ENCODE peak calls at places on chromosomes 6 and 20, in nine cellular contexts. One of them, this sample, is unnamed.

GRCh38 chr20:60627751-60628565 is 624.1 kb upstream of the CDH4 start:
- DNase-seq in stimulated activated CD8-positive, alpha-beta memory T cell treated with anti-CD3 and anti-CD28 coated beads, Interleukin-2, amount 100 ng/mL, for 1 hour: no peak
- DNase-seq in tibial artery: no peak
- DNase-seq in posterior vena cava: no peak
- DNase-seq in A172: no peak
- DNase-seq in Daoy: no peak
- DNase-seq in D721Med: no peak
- DNase-seq in NCI-H2081: no peak
- DNase-seq in caudate nucleus: no peak
- DNase-seq in this sample: no peak

GRCh38 chr20:1783245-1783644 is 112.0 kb upstream of the SIRPA start:
- DNase-seq in NCI-H2081: no peak
- DNase-seq in posterior vena cava: no peak
- DNase-seq in Daoy: no peak
- DNase-seq in tibial artery: no peak
- DNase-seq in A172: no peak
- DNase-seq in caudate nucleus: no peak
- DNase-seq in D721Med: no peak
- DNase-seq in stimulated activated CD8-positive, alpha-beta memory T cell treated with anti-CD3 and anti-CD28 coated beads, Interleukin-2, amount 100 ng/mL, for 1 hour: no peak
- DNase-seq in this sample: no peak

GRCh38 chr20:55094353-55094861 is 619.0 kb downstream of the DOK5 start:
- DNase-seq in caudate nucleus: no peak
- DNase-seq in stimulated activated CD8-positive, alpha-beta memory T cell treated with anti-CD3 and anti-CD28 coated beads, Interleukin-2, amount 100 ng/mL, for 1 hour: no peak
- DNase-seq in tibial artery: no peak
- DNase-seq in NCI-H2081: no peak
- DNase-seq in Daoy: no peak
- DNase-seq in posterior vena cava: no peak
- DNase-seq in A172: no peak
- DNase-seq in D721Med: no peak
- DNase-seq in this sample: no peak

GRCh38 chr6:149896491-149896890 is 1.4 kb downstream of the RAET1E start:
- DNase-seq in A172: peak
- DNase-seq in Daoy: peak
- DNase-seq in posterior vena cava: no peak
- DNase-seq in stimulated activated CD8-positive, alpha-beta memory T cell treated with anti-CD3 and anti-CD28 coated beads, Interleukin-2, amount 100 ng/mL, for 1 hour: no peak
- DNase-seq in D721Med: no peak
- DNase-seq in NCI-H2081: no peak
- DNase-seq in tibial artery: peak
- DNase-seq in caudate nucleus: no peak
- DNase-seq in this sample: peak

GRCh38 chr6:47302043-47302442 is 7.7 kb downstream of the TNFRSF21 start:
- DNase-seq in caudate nucleus: no peak
- DNase-seq in Daoy: no peak
- DNase-seq in posterior vena cava: no peak
- DNase-seq in A172: no peak
- DNase-seq in NCI-H2081: no peak
- DNase-seq in tibial artery: no peak
- DNase-seq in D721Med: no peak
- DNase-seq in stimulated activated CD8-positive, alpha-beta memory T cell treated with anti-CD3 and anti-CD28 coated beads, Interleukin-2, amount 100 ng/mL, for 1 hour: no peak
- DNase-seq in this sample: no peak

GRCh38 chr6:158765509-158766068 is 53.6 kb downstream of the EZR start:
- DNase-seq in posterior vena cava: no peak
- DNase-seq in NCI-H2081: no peak
- DNase-seq in tibial artery: no peak
- DNase-seq in D721Med: no peak
- DNase-seq in stimulated activated CD8-positive, alpha-beta memory T cell treated with anti-CD3 and anti-CD28 coated beads, Interleukin-2, amount 100 ng/mL, for 1 hour: no peak
- DNase-seq in caudate nucleus: no peak
- DNase-seq in A172: no peak
- DNase-seq in Daoy: no peak
- DNase-seq in this sample: no peak

GRCh38 chr20:18585134-18585533 is 2.7 kb upstream of the DTD1 start:
- DNase-seq in A172: peak
- DNase-seq in stimulated activated CD8-positive, alpha-beta memory T cell treated with anti-CD3 and anti-CD28 coated beads, Interleukin-2, amount 100 ng/mL, for 1 hour: no peak
- DNase-seq in NCI-H2081: no peak
- DNase-seq in Daoy: peak
- DNase-seq in tibial artery: no peak
- DNase-seq in caudate nucleus: no peak
- DNase-seq in D721Med: no peak
- DNase-seq in posterior vena cava: no peak
- DNase-seq in this sample: peak

GRCh38 chr6:137084865-137085617 is 40.3 kb upstream of the IL20RA start:
- DNase-seq in NCI-H2081: no peak
- DNase-seq in caudate nucleus: no peak
- DNase-seq in D721Med: no peak
- DNase-seq in A172: no peak
- DNase-seq in stimulated activated CD8-positive, alpha-beta memory T cell treated with anti-CD3 and anti-CD28 coated beads, Interleukin-2, amount 100 ng/mL, for 1 hour: no peak
- DNase-seq in posterior vena cava: no peak
- DNase-seq in tibial artery: no peak
- DNase-seq in Daoy: no peak
- DNase-seq in this sample: no peak

GRCh38 chr6:73521351-73522254 is 771 bp upstream of the EEF1A1 start:
- DNase-seq in A172: peak
- DNase-seq in stimulated activated CD8-positive, alpha-beta memory T cell treated with anti-CD3 and anti-CD28 coated beads, Interleukin-2, amount 100 ng/mL, for 1 hour: peak
- DNase-seq in D721Med: no peak
- DNase-seq in NCI-H2081: no peak
- DNase-seq in posterior vena cava: peak
- DNase-seq in caudate nucleus: peak
- DNase-seq in Daoy: no peak
- DNase-seq in tibial artery: peak
- DNase-seq in this sample: no peak

GRCh38 chr20:19928379-19929360 is 88.5 kb upstream of the NAA20 start:
- DNase-seq in Daoy: no peak
- DNase-seq in A172: no peak
- DNase-seq in D721Med: no peak
- DNase-seq in posterior vena cava: peak
- DNase-seq in NCI-H2081: no peak
- DNase-seq in tibial artery: no peak
- DNase-seq in caudate nucleus: no peak
- DNase-seq in stimulated activated CD8-positive, alpha-beta memory T cell treated with anti-CD3 and anti-CD28 coated beads, Interleukin-2, amount 100 ng/mL, for 1 hour: no peak
- DNase-seq in this sample: no peak

GRCh38 chr20:1029980-1030379 is 27.9 kb upstream of the RSPO4 start:
- DNase-seq in caudate nucleus: no peak
- DNase-seq in tibial artery: no peak
- DNase-seq in NCI-H2081: no peak
- DNase-seq in posterior vena cava: no peak
- DNase-seq in stimulated activated CD8-positive, alpha-beta memory T cell treated with anti-CD3 and anti-CD28 coated beads, Interleukin-2, amount 100 ng/mL, for 1 hour: no peak
- DNase-seq in D721Med: no peak
- DNase-seq in A172: no peak
- DNase-seq in Daoy: no peak
- DNase-seq in this sample: no peak

GRCh38 chr20:33005132-33005566 is 916 bp upstream of the SUN5 start:
- DNase-seq in D721Med: no peak
- DNase-seq in A172: no peak
- DNase-seq in tibial artery: no peak
- DNase-seq in stimulated activated CD8-positive, alpha-beta memory T cell treated with anti-CD3 and anti-CD28 coated beads, Interleukin-2, amount 100 ng/mL, for 1 hour: no peak
- DNase-seq in Daoy: no peak
- DNase-seq in posterior vena cava: no peak
- DNase-seq in caudate nucleus: no peak
- DNase-seq in NCI-H2081: no peak
- DNase-seq in this sample: peak

GRCh38 chr6:2448826-2449571 is 203.6 kb upstream of the GMDS start:
- DNase-seq in posterior vena cava: no peak
- DNase-seq in caudate nucleus: no peak
- DNase-seq in Daoy: peak
- DNase-seq in NCI-H2081: peak
- DNase-seq in A172: peak
- DNase-seq in D721Med: no peak
- DNase-seq in stimulated activated CD8-positive, alpha-beta memory T cell treated with anti-CD3 and anti-CD28 coated beads, Interleukin-2, amount 100 ng/mL, for 1 hour: no peak
- DNase-seq in tibial artery: no peak
- DNase-seq in this sample: peak

GRCh38 chr6:137112067-137112355 is 61.4 kb downstream of the IL22RA2 start:
- DNase-seq in D721Med: no peak
- DNase-seq in caudate nucleus: no peak
- DNase-seq in Daoy: peak
- DNase-seq in tibial artery: no peak
- DNase-seq in posterior vena cava: no peak
- DNase-seq in stimulated activated CD8-positive, alpha-beta memory T cell treated with anti-CD3 and anti-CD28 coated beads, Interleukin-2, amount 100 ng/mL, for 1 hour: no peak
- DNase-seq in A172: peak
- DNase-seq in NCI-H2081: no peak
- DNase-seq in this sample: peak

GRCh38 chr6:70112686-70113570 is 190.0 kb downstream of the COL9A1 start:
- DNase-seq in tibial artery: no peak
- DNase-seq in NCI-H2081: no peak
- DNase-seq in A172: no peak
- DNase-seq in stimulated activated CD8-positive, alpha-beta memory T cell treated with anti-CD3 and anti-CD28 coated beads, Interleukin-2, amount 100 ng/mL, for 1 hour: no peak
- DNase-seq in D721Med: no peak
- DNase-seq in caudate nucleus: no peak
- DNase-seq in posterior vena cava: no peak
- DNase-seq in Daoy: no peak
- DNase-seq in this sample: no peak

GRCh38 chr6:72966628-72967280 is 258.5 kb downstream of the KHDC1L start:
- DNase-seq in caudate nucleus: no peak
- DNase-seq in Daoy: peak
- DNase-seq in posterior vena cava: no peak
- DNase-seq in NCI-H2081: no peak
- DNase-seq in stimulated activated CD8-positive, alpha-beta memory T cell treated with anti-CD3 and anti-CD28 coated beads, Interleukin-2, amount 100 ng/mL, for 1 hour: no peak
- DNase-seq in D721Med: no peak
- DNase-seq in A172: no peak
- DNase-seq in tibial artery: no peak
- DNase-seq in this sample: peak

GRCh38 chr6:35084511-35085203 is 56.5 kb downstream of the TCP11 start:
- DNase-seq in A172: no peak
- DNase-seq in posterior vena cava: no peak
- DNase-seq in NCI-H2081: no peak
- DNase-seq in caudate nucleus: no peak
- DNase-seq in Daoy: no peak
- DNase-seq in stimulated activated CD8-positive, alpha-beta memory T cell treated with anti-CD3 and anti-CD28 coated beads, Interleukin-2, amount 100 ng/mL, for 1 hour: no peak
- DNase-seq in D721Med: peak
- DNase-seq in tibial artery: peak
- DNase-seq in this sample: no peak

GRCh38 chr6:73606428-73606827 is 47.4 kb downstream of the SLC17A5 start:
- DNase-seq in caudate nucleus: no peak
- DNase-seq in D721Med: no peak
- DNase-seq in A172: no peak
- DNase-seq in Daoy: no peak
- DNase-seq in NCI-H2081: no peak
- DNase-seq in stimulated activated CD8-positive, alpha-beta memory T cell treated with anti-CD3 and anti-CD28 coated beads, Interleukin-2, amount 100 ng/mL, for 1 hour: no peak
- DNase-seq in posterior vena cava: no peak
- DNase-seq in tibial artery: no peak
- DNase-seq in this sample: no peak

GRCh38 chr6:160285541-160286105 is 27.0 kb upstream of the SLC22A2 start:
- DNase-seq in posterior vena cava: no peak
- DNase-seq in NCI-H2081: no peak
- DNase-seq in A172: no peak
- DNase-seq in D721Med: no peak
- DNase-seq in tibial artery: no peak
- DNase-seq in stimulated activated CD8-positive, alpha-beta memory T cell treated with anti-CD3 and anti-CD28 coated beads, Interleukin-2, amount 100 ng/mL, for 1 hour: no peak
- DNase-seq in Daoy: no peak
- DNase-seq in caudate nucleus: no peak
- DNase-seq in this sample: no peak

GRCh38 chr6:119325559-119326240 is 23.9 kb downstream of the MAN1A1 start:
- DNase-seq in posterior vena cava: no peak
- DNase-seq in NCI-H2081: no peak
- DNase-seq in stimulated activated CD8-positive, alpha-beta memory T cell treated with anti-CD3 and anti-CD28 coated beads, Interleukin-2, amount 100 ng/mL, for 1 hour: no peak
- DNase-seq in A172: no peak
- DNase-seq in D721Med: no peak
- DNase-seq in caudate nucleus: no peak
- DNase-seq in Daoy: no peak
- DNase-seq in tibial artery: no peak
- DNase-seq in this sample: no peak

GRCh38 chr6:14542670-14543366 is 425.2 kb downstream of the CD83 start:
- DNase-seq in D721Med: no peak
- DNase-seq in caudate nucleus: peak
- DNase-seq in tibial artery: no peak
- DNase-seq in Daoy: peak
- DNase-seq in A172: peak
- DNase-seq in stimulated activated CD8-positive, alpha-beta memory T cell treated with anti-CD3 and anti-CD28 coated beads, Interleukin-2, amount 100 ng/mL, for 1 hour: no peak
- DNase-seq in posterior vena cava: no peak
- DNase-seq in NCI-H2081: no peak
- DNase-seq in this sample: peak

GRCh38 chr6:158718431-158719126 is 68.7 kb downstream of the SYTL3 start:
- DNase-seq in D721Med: no peak
- DNase-seq in A172: no peak
- DNase-seq in posterior vena cava: no peak
- DNase-seq in tibial artery: peak
- DNase-seq in Daoy: peak
- DNase-seq in stimulated activated CD8-positive, alpha-beta memory T cell treated with anti-CD3 and anti-CD28 coated beads, Interleukin-2, amount 100 ng/mL, for 1 hour: no peak
- DNase-seq in NCI-H2081: no peak
- DNase-seq in caudate nucleus: no peak
- DNase-seq in this sample: no peak

GRCh38 chr6:138036111-138036510 is 71.1 kb downstream of the PERP start:
- DNase-seq in caudate nucleus: no peak
- DNase-seq in Daoy: peak
- DNase-seq in stimulated activated CD8-positive, alpha-beta memory T cell treated with anti-CD3 and anti-CD28 coated beads, Interleukin-2, amount 100 ng/mL, for 1 hour: no peak
- DNase-seq in A172: no peak
- DNase-seq in D721Med: no peak
- DNase-seq in NCI-H2081: no peak
- DNase-seq in posterior vena cava: no peak
- DNase-seq in tibial artery: no peak
- DNase-seq in this sample: no peak

GRCh38 chr20:17622086-17622850 is 52.4 kb downstream of the DSTN start:
- DNase-seq in Daoy: no peak
- DNase-seq in D721Med: no peak
- DNase-seq in NCI-H2081: no peak
- DNase-seq in stimulated activated CD8-positive, alpha-beta memory T cell treated with anti-CD3 and anti-CD28 coated beads, Interleukin-2, amount 100 ng/mL, for 1 hour: no peak
- DNase-seq in caudate nucleus: no peak
- DNase-seq in posterior vena cava: peak
- DNase-seq in A172: no peak
- DNase-seq in tibial artery: peak
- DNase-seq in this sample: no peak

GRCh38 chr6:140105857-140106256 is 731.4 kb upstream of the CITED2 start:
- DNase-seq in stimulated activated CD8-positive, alpha-beta memory T cell treated with anti-CD3 and anti-CD28 coated beads, Interleukin-2, amount 100 ng/mL, for 1 hour: no peak
- DNase-seq in D721Med: no peak
- DNase-seq in A172: peak
- DNase-seq in posterior vena cava: no peak
- DNase-seq in tibial artery: no peak
- DNase-seq in Daoy: peak
- DNase-seq in NCI-H2081: no peak
- DNase-seq in caudate nucleus: no peak
- DNase-seq in this sample: peak

GRCh38 chr6:31729979-31730630 is 1.0 kb upstream of the DDAH2 start:
- DNase-seq in stimulated activated CD8-positive, alpha-beta memory T cell treated with anti-CD3 and anti-CD28 coated beads, Interleukin-2, amount 100 ng/mL, for 1 hour: peak
- DNase-seq in NCI-H2081: no peak
- DNase-seq in A172: peak
- DNase-seq in tibial artery: peak
- DNase-seq in caudate nucleus: peak
- DNase-seq in Daoy: peak
- DNase-seq in posterior vena cava: peak
- DNase-seq in D721Med: no peak
- DNase-seq in this sample: peak

GRCh38 chr6:47083586-47084047 is 41.5 kb upstream of the ADGRF1 start:
- DNase-seq in stimulated activated CD8-positive, alpha-beta memory T cell treated with anti-CD3 and anti-CD28 coated beads, Interleukin-2, amount 100 ng/mL, for 1 hour: no peak
- DNase-seq in D721Med: no peak
- DNase-seq in A172: peak
- DNase-seq in tibial artery: peak
- DNase-seq in caudate nucleus: no peak
- DNase-seq in NCI-H2081: peak
- DNase-seq in posterior vena cava: peak
- DNase-seq in Daoy: peak
- DNase-seq in this sample: peak

GRCh38 chr20:32570401-32571190 is 14.5 kb downstream of the NOL4L start:
- DNase-seq in stimulated activated CD8-positive, alpha-beta memory T cell treated with anti-CD3 and anti-CD28 coated beads, Interleukin-2, amount 100 ng/mL, for 1 hour: no peak
- DNase-seq in posterior vena cava: no peak
- DNase-seq in caudate nucleus: no peak
- DNase-seq in A172: peak
- DNase-seq in Daoy: peak
- DNase-seq in D721Med: no peak
- DNase-seq in tibial artery: no peak
- DNase-seq in NCI-H2081: no peak
- DNase-seq in this sample: no peak

GRCh38 chr6:114783083-114783482 is 440.3 kb upstream of the HS3ST5 start:
- DNase-seq in NCI-H2081: no peak
- DNase-seq in caudate nucleus: no peak
- DNase-seq in A172: peak
- DNase-seq in stimulated activated CD8-positive, alpha-beta memory T cell treated with anti-CD3 and anti-CD28 coated beads, Interleukin-2, amount 100 ng/mL, for 1 hour: no peak
- DNase-seq in D721Med: no peak
- DNase-seq in tibial artery: no peak
- DNase-seq in Daoy: no peak
- DNase-seq in posterior vena cava: no peak
- DNase-seq in this sample: peak

GRCh38 chr6:166464068-166464410 is 81.3 kb upstream of the MPC1 start:
- DNase-seq in caudate nucleus: no peak
- DNase-seq in NCI-H2081: no peak
- DNase-seq in D721Med: no peak
- DNase-seq in A172: no peak
- DNase-seq in tibial artery: peak
- DNase-seq in posterior vena cava: no peak
- DNase-seq in Daoy: no peak
- DNase-seq in stimulated activated CD8-positive, alpha-beta memory T cell treated with anti-CD3 and anti-CD28 coated beads, Interleukin-2, amount 100 ng/mL, for 1 hour: no peak
- DNase-seq in this sample: no peak

GRCh38 chr6:131852200-131852599 is 44.4 kb downstream of the ENPP1 start:
- DNase-seq in D721Med: no peak
- DNase-seq in stimulated activated CD8-positive, alpha-beta memory T cell treated with anti-CD3 and anti-CD28 coated beads, Interleukin-2, amount 100 ng/mL, for 1 hour: no peak
- DNase-seq in caudate nucleus: no peak
- DNase-seq in posterior vena cava: no peak
- DNase-seq in NCI-H2081: no peak
- DNase-seq in tibial artery: no peak
- DNase-seq in Daoy: no peak
- DNase-seq in A172: no peak
- DNase-seq in this sample: no peak